ENCODE peak calls at places on chromosomes 5 and 9, in ten cellular contexts. N is ascending aorta, L is A549, W is IMR-90, K is testis, G is colonic mucosa, A is heart left ventricle, I is transverse colon, T is neuronal stem cell, S is mesendoderm. J is an unnamed sample. For H3K4me1, the result is how much of the 10 kb centered on the place peaks cover.

GRCh38 chr5:149434162-149435014 is 55.3 kb upstream of the IL17B start:
- DNase-seq in N (no peak), L (peak), W (peak), K (peak), G (peak), A (no peak), I (peak), T (peak), S (peak), J (peak)

GRCh38 chr9:134182554-134183219 is 18.3 kb upstream of the RNU6ATAC start:
- DNase-seq in N (no peak), L (peak), W (peak), K (no peak), G (no peak), A (peak), I (no peak), T (no peak), S (peak), J (no peak)

GRCh38 chr5:95631991-95632675 is 12.2 kb downstream of the GPR150 start:
- DNase-seq in N (peak), L (peak), W (peak), K (no peak), G (no peak), A (no peak), I (peak), T (no peak), S (peak), J (peak)

GRCh38 chr9:83957029-83957513 is 22.9 kb downstream of the HNRNPK start:
- DNase-seq in N (no peak), L (no peak), W (no peak), K (no peak), G (no peak), A (no peak), I (peak), T (no peak), S (no peak), J (peak)

GRCh38 chr5:65100846-65101678 is 332.3 kb downstream of the CWC27 start:
- DNase-seq in N (no peak), L (peak), W (peak), K (peak), G (peak), A (peak), I (peak), T (peak), S (peak), J (peak)

GRCh38 chr5:10481241-10481932 is 39.7 kb downstream of the ROPN1L start:
- DNase-seq in N (no peak), L (peak), W (no peak), K (no peak), G (peak), A (no peak), I (peak), T (no peak), S (no peak), J (peak)

GRCh38 chr5:2299388-2300220 is 416.9 kb upstream of the IRX4 start:
- DNase-seq in N (no peak), L (no peak), W (no peak), K (no peak), G (no peak), A (no peak), I (no peak), T (no peak), S (peak), J (no peak)

GRCh38 chr5:72467987-72468386 is 39.2 kb downstream of the ZNF366 start:
- DNase-seq in N (no peak), L (no peak), W (peak), K (no peak), G (no peak), A (no peak), I (no peak), T (no peak), S (no peak), J (no peak)

GRCh38 chr5:33933723-33934544 is 2.3 kb upstream of the RXFP3 start:
- DNase-seq in N (no peak), L (no peak), W (peak), K (no peak), G (no peak), A (no peak), I (no peak), T (no peak), S (no peak), J (no peak)

GRCh38 chr5:179816401-179817070 is 4.2 kb upstream of the SQSTM1 start:
- DNase-seq in N (no peak), L (no peak), W (no peak), K (no peak), G (peak), A (peak), I (no peak), T (no peak), S (no peak), J (no peak)

GRCh38 chr5:89270901-89271300 is 387.9 kb upstream of the MEF2C start:
- DNase-seq in N (no peak), L (no peak), W (no peak), K (no peak), G (no peak), A (no peak), I (no peak), T (no peak), S (no peak), J (no peak)

GRCh38 chr5:89265511-89266169 is 382.7 kb upstream of the MEF2C start:
- DNase-seq in N (no peak), L (no peak), W (peak), K (no peak), G (no peak), A (no peak), I (no peak), T (no peak), S (no peak), J (no peak)

GRCh38 chr5:89269721-89270120 is 386.7 kb upstream of the MEF2C start:
- DNase-seq in N (no peak), L (no peak), W (no peak), K (no peak), G (no peak), A (no peak), I (no peak), T (no peak), S (no peak), J (no peak)

GRCh38 chr5:89267764-89268163 is 384.8 kb upstream of the MEF2C start:
- DNase-seq in N (no peak), L (no peak), W (no peak), K (no peak), G (no peak), A (no peak), I (no peak), T (no peak), S (no peak), J (no peak)

GRCh38 chr5:89268460-89268859 is 385.5 kb upstream of the MEF2C start:
- DNase-seq in N (no peak), L (no peak), W (no peak), K (peak), G (no peak), A (no peak), I (peak), T (no peak), S (no peak), J (no peak)
- H3K4me1 ChIP-seq in N (under half), L (under half), W (under half), K (under half), G (under half), A (under half), I (under half), T (under half), S (under half), J (under half)

DNA sequence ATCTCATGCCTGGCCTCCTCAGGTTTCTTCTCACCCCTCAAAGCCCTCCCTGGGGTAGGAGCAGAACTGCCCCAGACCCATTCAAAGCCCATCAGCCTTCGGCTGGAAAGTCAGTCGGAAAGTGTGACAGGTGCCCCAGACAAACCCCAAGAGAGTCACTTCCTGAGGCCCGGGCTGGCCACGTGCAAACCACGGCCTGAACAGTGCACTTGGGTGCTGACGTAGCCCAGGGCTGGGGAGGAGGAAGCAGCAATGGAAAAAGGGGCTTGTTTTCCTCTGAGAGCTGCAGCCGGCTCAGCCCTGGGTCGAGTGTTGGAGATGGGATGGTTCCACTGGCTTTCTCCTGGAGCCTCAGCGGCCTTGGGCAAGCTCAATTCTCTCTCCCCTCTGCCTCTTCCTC is 6.0 kb upstream of the EGR1 start:
- DNase-seq in N (peak), L (no peak), W (no peak), K (no peak), G (peak), A (no peak), I (peak), T (no peak), S (no peak), J (peak)
- H3K4me1 ChIP-seq in N (under half), L (under half), W (under half), K (under half), G (under half), A (half or more), I (under half), T (under half), S (under half), J (under half)

GRCh38 chr5:9421823-9422354 is 124.0 kb downstream of the SEMA5A start:
- DNase-seq in N (no peak), L (no peak), W (no peak), K (no peak), G (no peak), A (no peak), I (no peak), T (no peak), S (no peak), J (no peak)
- H3K4me1 ChIP-seq in N (under half), L (under half), W (under half), K (under half), G (under half), A (under half), I (under half), T (under half), S (under half), J (under half)

DNA sequence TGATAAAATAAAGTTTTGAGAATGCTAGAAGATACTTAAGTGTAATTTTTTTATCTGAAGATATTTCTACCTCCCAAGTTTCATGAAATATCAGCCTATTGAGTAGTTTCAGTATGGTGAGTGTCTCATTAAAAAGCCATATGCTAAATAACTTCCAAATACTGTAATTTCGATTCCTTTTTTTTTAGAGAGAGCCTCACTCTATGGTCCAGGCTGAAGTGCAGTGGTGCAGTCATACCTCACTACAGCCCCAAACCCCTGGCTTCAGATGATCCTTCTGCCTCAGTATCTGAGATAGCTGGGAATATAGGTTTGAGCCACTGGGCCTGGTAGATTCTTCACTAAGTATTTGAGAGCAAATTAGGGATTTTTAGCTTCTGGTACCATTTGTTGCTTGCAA is 24.5 kb downstream of the CDC42SE2 start:
- DNase-seq in N (no peak), L (no peak), W (no peak), K (no peak), G (no peak), A (no peak), I (no peak), T (no peak), S (no peak), J (no peak)
- H3K4me1 ChIP-seq in N (under half), L (under half), W (under half), K (under half), G (under half), A (under half), I (under half), T (under half), S (under half), J (under half)

DNA sequence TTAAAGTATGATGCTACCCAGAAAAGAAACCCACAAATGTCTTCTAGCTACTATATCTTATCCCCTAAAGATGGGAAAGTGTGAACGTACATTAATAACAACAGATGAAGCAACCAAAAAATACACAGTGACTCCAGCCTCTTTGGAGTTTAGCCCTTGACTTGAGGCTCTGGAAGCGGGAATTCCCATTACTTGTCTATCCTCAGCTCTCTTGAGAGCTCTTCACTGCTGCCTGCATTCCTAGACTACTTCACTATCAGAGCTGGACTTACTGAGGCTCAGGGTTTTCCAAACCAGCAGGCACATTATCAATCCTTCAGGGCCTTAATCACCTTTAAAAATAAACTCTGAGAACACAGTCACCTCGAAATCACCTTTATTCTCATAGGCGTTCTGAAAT is 1.0 kb upstream of the NME5 start:
- DNase-seq in N (no peak), L (no peak), W (no peak), K (no peak), G (no peak), A (no peak), I (no peak), T (no peak), S (no peak), J (no peak)
- H3K4me1 ChIP-seq in N (under half), L (under half), W (under half), K (under half), G (under half), A (under half), I (under half), T (under half), S (under half), J (under half)

GRCh38 chr9:136545966-136546696 is at the start of gene NOTCH1:
- DNase-seq in N (peak), L (peak), W (peak), K (peak), G (peak), A (peak), I (peak), T (peak), S (peak), J (peak)

GRCh38 chr9:136545065-136545965 is 533 bp downstream of the NOTCH1 start:
- DNase-seq in N (no peak), L (no peak), W (no peak), K (no peak), G (no peak), A (no peak), I (no peak), T (no peak), S (no peak), J (no peak)

GRCh38 chr9:136549010-136549980 is 3.4 kb upstream of the NOTCH1 start:
- DNase-seq in N (no peak), L (no peak), W (no peak), K (no peak), G (no peak), A (no peak), I (no peak), T (no peak), S (no peak), J (no peak)

GRCh38 chr9:136546697-136547481 is 1.0 kb upstream of the NOTCH1 start:
- DNase-seq in N (peak), L (peak), W (peak), K (peak), G (peak), A (peak), I (peak), T (no peak), S (peak), J (peak)

DNA sequence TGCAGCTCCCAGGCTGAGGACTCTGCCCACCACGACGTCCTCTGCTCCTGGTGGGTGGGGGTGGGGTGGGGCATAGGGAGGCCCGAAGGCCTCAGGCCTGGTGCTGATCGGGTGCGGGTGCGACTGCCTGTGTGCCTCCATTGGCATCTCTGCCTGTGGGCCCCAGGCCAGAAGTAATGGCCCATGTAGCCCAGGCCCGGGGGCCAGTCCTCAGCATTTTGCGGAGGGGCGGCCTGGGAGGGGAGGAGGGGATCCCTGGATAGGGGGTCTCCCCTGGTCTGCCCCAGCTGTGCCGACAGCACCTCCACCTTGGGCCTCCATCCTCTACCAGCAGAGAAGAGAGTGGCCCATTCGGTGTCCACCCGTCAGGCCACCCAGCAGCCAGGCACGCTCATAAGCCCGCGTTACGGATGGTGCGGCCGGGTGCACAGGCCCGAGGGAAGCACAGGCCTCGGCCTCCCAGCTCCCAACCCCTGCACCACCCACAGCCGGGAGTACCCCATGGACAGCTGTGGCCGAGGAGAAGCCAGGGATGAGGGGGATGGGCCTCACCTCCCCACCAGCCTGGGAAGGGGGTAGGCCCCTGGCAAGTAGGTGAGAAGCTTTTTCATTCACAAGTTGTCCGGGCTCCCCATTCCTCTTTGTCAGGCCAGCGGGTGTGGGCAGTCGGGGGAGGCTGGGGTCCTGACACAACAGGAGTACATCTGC is 1.8 kb upstream of the NOTCH1 start:
- DNase-seq in N (no peak), L (no peak), W (no peak), K (no peak), G (no peak), A (no peak), I (no peak), T (no peak), S (no peak), J (no peak)
- H3K4me1 ChIP-seq in N (half or more), L (half or more), W (under half), K (under half), G (under half), A (half or more), I (half or more), T (half or more), S (under half), J (under half)

GRCh38 chr9:97506787-97507186 is 5.3 kb downstream of the TMOD1 start:
- DNase-seq in N (no peak), L (no peak), W (no peak), K (no peak), G (no peak), A (no peak), I (no peak), T (no peak), S (no peak), J (no peak)
- H3K4me1 ChIP-seq in N (under half), L (under half), W (under half), K (under half), G (under half), A (half or more), I (under half), T (under half), S (under half), J (under half)

GRCh38 chr9:116000748-116001329 is 152.8 kb upstream of the PAPPA start:
- DNase-seq in N (no peak), L (peak), W (no peak), K (no peak), G (peak), A (no peak), I (peak), T (no peak), S (peak), J (peak)

GRCh38 chr9:115999498-115999897 is 154.1 kb upstream of the PAPPA start:
- DNase-seq in N (no peak), L (peak), W (peak), K (no peak), G (no peak), A (no peak), I (no peak), T (no peak), S (no peak), J (no peak)

GRCh38 chr9:115997923-115998322 is 155.7 kb upstream of the PAPPA start:
- DNase-seq in N (no peak), L (no peak), W (peak), K (peak), G (no peak), A (no peak), I (no peak), T (no peak), S (no peak), J (no peak)

GRCh38 chr9:116002181-116002580 is 151.4 kb upstream of the PAPPA start:
- DNase-seq in N (no peak), L (no peak), W (no peak), K (no peak), G (no peak), A (no peak), I (no peak), T (no peak), S (no peak), J (no peak)

DNA sequence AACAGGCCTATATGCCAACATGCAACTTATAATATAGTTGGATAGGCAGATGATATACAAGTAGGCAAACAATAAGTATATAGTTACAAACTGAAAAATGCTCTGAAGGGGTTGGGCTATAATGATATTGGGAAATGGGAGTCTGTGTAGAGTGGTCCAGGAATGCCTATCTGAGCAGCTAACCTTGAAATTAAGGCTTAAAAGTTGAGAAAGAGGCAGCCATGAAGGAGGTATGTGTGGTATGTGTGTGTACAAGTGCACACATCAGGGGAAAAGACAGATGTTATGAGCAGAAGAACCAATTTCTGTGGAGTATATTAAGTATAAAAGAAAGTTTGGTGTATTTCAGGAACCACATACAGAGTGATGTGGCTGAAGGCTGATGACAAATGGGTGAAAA is 154.9 kb upstream of the PAPPA start:
- DNase-seq in N (no peak), L (no peak), W (peak), K (no peak), G (no peak), A (no peak), I (no peak), T (no peak), S (no peak), J (no peak)
- H3K4me1 ChIP-seq in N (under half), L (half or more), W (under half), K (under half), G (under half), A (under half), I (under half), T (under half), S (under half), J (under half)

GRCh38 chr9:115442054-115442453 is 324.1 kb upstream of the TNC start:
- DNase-seq in N (no peak), L (no peak), W (peak), K (no peak), G (no peak), A (no peak), I (no peak), T (no peak), S (no peak), J (no peak)
- H3K4me1 ChIP-seq in N (under half), L (under half), W (under half), K (under half), G (under half), A (under half), I (under half), T (under half), S (under half), J (under half)